ENCODE peak calls at places on chromosomes 12 and 14, in five cellular contexts. T, Y, K, F and L are unnamed samples.

GRCh38 chr14:68191567-68192321 is 372.2 kb downstream of the RAD51B start:
- DNase-seq in T (peak), Y (no peak), K (no peak), F (peak), L (no peak)

GRCh38 chr12:121535150-121536057 is 45.4 kb downstream of the KDM2B start:
- DNase-seq in T (no peak), Y (no peak), K (no peak), F (no peak), L (peak)

GRCh38 chr12:105100207-105100985 is 7.1 kb upstream of the WASHC4 start:
- DNase-seq in T (peak), Y (no peak), K (no peak), F (peak), L (no peak)

GRCh38 chr12:33795536-33795935 is 226.8 kb upstream of the ALG10 start:
- DNase-seq in T (no peak), Y (no peak), K (no peak), F (no peak), L (no peak)

GRCh38 chr14:105255021-105255507 is 6.7 kb downstream of the BTBD6 start:
- DNase-seq in T (peak), Y (no peak), K (no peak), F (peak), L (no peak)

GRCh38 chr12:17579148-17580026 is 510.6 kb downstream of the RERGL start:
- DNase-seq in T (no peak), Y (no peak), K (no peak), F (no peak), L (no peak)

GRCh38 chr12:63940295-63940997 is 95.9 kb downstream of the SRGAP1 start:
- DNase-seq in T (no peak), Y (peak), K (no peak), F (no peak), L (no peak)

GRCh38 chr12:14399871-14400270 is 34.4 kb downstream of the ATF7IP start:
- DNase-seq in T (peak), Y (no peak), K (no peak), F (peak), L (no peak)

GRCh38 chr14:85344847-85345591 is 184.9 kb upstream of the FLRT2 start:
- DNase-seq in T (no peak), Y (no peak), K (no peak), F (no peak), L (no peak)

GRCh38 chr12:44000309-44000952 is 164.6 kb downstream of the TMEM117 start:
- DNase-seq in T (peak), Y (peak), K (peak), F (peak), L (peak)

GRCh38 chr12:50057000-50057841 is at the start of gene ASIC1:
- DNase-seq in T (peak), Y (peak), K (peak), F (peak), L (peak)

GRCh38 chr12:91179315-91179714 is 3.3 kb downstream of the DCN start:
- DNase-seq in T (peak), Y (no peak), K (no peak), F (peak), L (peak)

GRCh38 chr12:26109343-26109841 is 15.4 kb downstream of the BHLHE41 start:
- DNase-seq in T (peak), Y (no peak), K (no peak), F (peak), L (no peak)

GRCh38 chr12:31682136-31682962 is 22.9 kb downstream of the ETFBKMT start:
- DNase-seq in T (peak), Y (peak), K (peak), F (peak), L (peak)

GRCh38 chr12:109130755-109131521 is 14.6 kb downstream of the ACACB start:
- DNase-seq in T (no peak), Y (peak), K (no peak), F (no peak), L (no peak)

GRCh38 chr14:75822522-75823288 is 159.1 kb downstream of the TGFB3 start:
- DNase-seq in T (peak), Y (no peak), K (no peak), F (peak), L (no peak)

GRCh38 chr12:111873113-111873512 is 31.1 kb downstream of the MAPKAPK5 start:
- DNase-seq in T (no peak), Y (no peak), K (no peak), F (no peak), L (no peak)

GRCh38 chr12:15477761-15478160 is 155.5 kb downstream of the PTPRO start:
- DNase-seq in T (no peak), Y (no peak), K (no peak), F (no peak), L (no peak)

GRCh38 chr12:65330341-65330740 is 51.9 kb downstream of the MSRB3 start:
- DNase-seq in T (peak), Y (no peak), K (no peak), F (peak), L (no peak)

GRCh38 chr12:104426926-104427546 is 29.7 kb upstream of the CHST11 start:
- DNase-seq in T (peak), Y (peak), K (no peak), F (peak), L (no peak)

GRCh38 chr12:71639341-71639760 is 24.3 kb downstream of the ZFC3H1 start:
- DNase-seq in T (no peak), Y (peak), K (no peak), F (no peak), L (peak)

GRCh38 chr12:52338241-52338960 is 17.2 kb upstream of the KRT83 start:
- DNase-seq in T (no peak), Y (no peak), K (no peak), F (no peak), L (no peak)
- H3K4me3 ChIP-seq in T (no peak), Y (no peak), K (no peak), F (no peak), L (no peak)

GRCh38 chr14:100144645-100144995 is 14.8 kb downstream of the DEGS2 start:
- DNase-seq in T (no peak), Y (no peak), K (no peak), F (no peak), L (no peak)
- H3K27ac ChIP-seq in T (no peak), Y (no peak), K (no peak), F (no peak), L (no peak)

GRCh38 chr12:95788637-95789036 is 1.9 kb downstream of the NTN4 start:
- DNase-seq in T (peak), Y (no peak), K (no peak), F (peak), L (no peak)

GRCh38 chr12:95789126-95790024 is 1.2 kb downstream of the NTN4 start:
- DNase-seq in T (peak), Y (peak), K (peak), F (no peak), L (no peak)

GRCh38 chr12:95790025-95790911 is at the start of gene NTN4:
- DNase-seq in T (peak), Y (peak), K (peak), F (no peak), L (no peak)

GRCh38 chr12:95787274-95787814 is 3.2 kb downstream of the NTN4 start:
- DNase-seq in T (peak), Y (no peak), K (no peak), F (no peak), L (no peak)

GRCh38 chr12:95790912-95791849 is 617 bp upstream of the NTN4 start:
- DNase-seq in T (peak), Y (no peak), K (peak), F (peak), L (no peak)
- H3K9ac ChIP-seq in T (peak), Y (no peak), K (peak), F (peak), L (no peak)

GRCh38 chr14:93970589-93970966 is 5.8 kb downstream of the ASB2 start:
- DNase-seq in T (no peak), Y (peak), K (no peak), F (no peak), L (peak)
- H3K4me3 ChIP-seq in T (no peak), Y (no peak), K (no peak), F (peak), L (peak)

GRCh38 chr14:100336618-100337530 is 13.7 kb downstream of the SLC25A47 start:
- DNase-seq in T (no peak), Y (no peak), K (no peak), F (no peak), L (no peak)

GRCh38 chr14:100341301-100342031 is 18.3 kb downstream of the SLC25A47 start:
- DNase-seq in T (peak), Y (peak), K (no peak), F (peak), L (peak)

GRCh38 chr14:100340454-100340813 is 17.3 kb downstream of the SLC25A47 start:
- DNase-seq in T (no peak), Y (no peak), K (no peak), F (no peak), L (no peak)

GRCh38 chr14:100342195-100342594 is 19.1 kb downstream of the SLC25A47 start:
- DNase-seq in T (no peak), Y (no peak), K (no peak), F (no peak), L (no peak)

GRCh38 chr14:100339757-100340453 is 16.8 kb downstream of the SLC25A47 start:
- DNase-seq in T (no peak), Y (no peak), K (no peak), F (no peak), L (no peak)
- H3K27ac ChIP-seq in T (peak), Y (no peak), K (no peak), F (peak), L (peak)

DNA sequence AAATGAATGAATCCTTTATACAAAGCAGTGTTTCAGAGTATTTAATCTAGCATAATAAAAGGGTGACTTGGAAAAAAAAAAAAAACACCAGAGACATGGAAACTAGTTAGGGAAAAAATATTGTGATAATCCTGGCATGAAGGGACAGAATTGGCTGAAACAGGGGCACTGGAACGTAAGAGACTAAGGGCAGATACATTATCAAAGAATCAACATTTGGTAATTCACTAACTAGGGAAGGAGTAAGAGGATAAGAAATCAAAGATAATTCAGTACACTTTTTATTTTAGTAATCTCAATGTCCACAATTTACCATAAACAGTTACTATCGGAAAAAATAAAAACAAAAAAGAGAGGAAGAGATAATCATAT is 18.2 kb downstream of the PYM1 start:
- DNase-seq in T (no peak), Y (no peak), K (no peak), F (no peak), L (no peak)
- H3K9ac ChIP-seq in T (no peak), Y (peak), K (no peak), F (no peak), L (no peak)

GRCh38 chr14:56795284-56795622 is 15.0 kb downstream of the OTX2 start:
- DNase-seq in T (no peak), Y (no peak), K (no peak), F (no peak), L (no peak)

GRCh38 chr14:56796259-56796658 is 14.0 kb downstream of the OTX2 start:
- DNase-seq in T (no peak), Y (no peak), K (no peak), F (no peak), L (no peak)

GRCh38 chr14:56794557-56795283 is 15.6 kb downstream of the OTX2 start:
- DNase-seq in T (no peak), Y (no peak), K (no peak), F (no peak), L (no peak)

GRCh38 chr14:56797003-56797568 is 13.2 kb downstream of the OTX2 start:
- DNase-seq in T (no peak), Y (no peak), K (no peak), F (no peak), L (no peak)

DNA sequence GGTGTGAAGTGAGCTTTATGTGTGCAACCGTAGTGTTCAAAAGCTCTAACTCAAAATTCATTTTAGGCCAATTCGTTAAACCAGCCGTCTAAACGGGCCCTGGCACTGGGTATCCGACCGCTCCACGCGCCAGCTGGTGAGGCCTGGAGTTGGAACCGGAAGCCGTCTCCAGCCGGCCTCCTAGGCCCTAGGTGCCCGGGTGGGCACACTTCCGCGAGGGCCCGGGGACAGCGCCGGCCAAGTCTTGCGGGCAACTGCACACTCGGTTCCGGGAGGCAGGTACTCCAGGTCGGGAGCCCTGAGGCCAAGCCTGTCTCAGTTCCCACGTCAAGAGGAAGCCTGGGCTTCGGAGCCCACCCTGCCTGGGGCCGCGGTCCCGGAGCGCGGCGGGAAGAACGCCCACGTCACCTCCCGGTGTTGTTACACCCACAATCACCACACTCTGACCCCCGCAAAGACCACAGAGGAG is 16.2 kb downstream of the OTX2 start:
- DNase-seq in T (no peak), Y (no peak), K (no peak), F (no peak), L (no peak)
- H3K4me3 ChIP-seq in T (no peak), Y (no peak), K (no peak), F (no peak), L (no peak)

GRCh38 chr12:101732318-101732717 is 6.9 kb downstream of the SYCP3 start:
- DNase-seq in T (no peak), Y (no peak), K (no peak), F (no peak), L (no peak)
- H3K27ac ChIP-seq in T (no peak), Y (no peak), K (no peak), F (no peak), L (no peak)

DNA sequence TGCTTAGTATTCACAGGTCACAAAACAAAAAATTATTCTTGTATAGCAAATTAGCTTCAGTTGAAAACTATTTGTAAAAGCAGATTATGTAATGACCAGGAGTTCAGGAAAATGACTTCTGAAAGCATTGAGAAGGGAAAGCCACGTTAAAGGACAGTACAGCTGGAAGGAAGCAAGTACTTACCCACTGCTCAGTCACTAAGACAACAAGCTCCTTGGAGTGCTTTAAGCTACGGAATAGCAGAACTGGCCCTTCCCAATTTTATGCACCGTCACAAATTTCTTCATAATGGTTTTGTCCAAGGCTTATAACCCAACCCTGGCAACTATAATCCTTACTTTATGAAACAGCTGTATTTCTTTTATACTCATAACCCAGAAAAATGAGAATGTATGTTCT is 13.0 kb upstream of the SNAPC1 start:
- DNase-seq in T (peak), Y (no peak), K (no peak), F (peak), L (peak)
- H3K9ac ChIP-seq in T (peak), Y (no peak), K (no peak), F (no peak), L (peak)

GRCh38 chr12:39617887-39618286 is 1.7 kb downstream of the ABCD2 start:
- DNase-seq in T (no peak), Y (no peak), K (no peak), F (no peak), L (peak)
- H3K4me3 ChIP-seq in T (no peak), Y (peak), K (no peak), F (no peak), L (no peak)